ENCODE peak calls at places on chromosomes 11 and 22, in five cellular contexts. Q is GM23248, I is PC-9, E is GM23338, F is PC-3. K is an unnamed sample.
A peak's percentile ranks its signal among the peaks of the same experiment; 100 is the strongest.

GRCh38 chr22:48756146-48757111 is 1071.2 kb downstream of the BRD1 start:
- DNase-seq in Q (no peak), E (no peak), F (no peak), I (no peak), K (no peak)

GRCh38 chr22:29704528-29705285 is 15.1 kb upstream of the CABP7 start:
- DNase-seq in E (no peak), F (peak; percentile 60), Q (peak; percentile 68), I (no peak), K (no peak)

GRCh38 chr11:35842958-35843357 is 100.9 kb upstream of the LDLRAD3 start:
- DNase-seq in E (no peak), F (no peak), I (no peak), Q (no peak), K (no peak)

GRCh38 chr11:90344546-90344945 is 121.7 kb upstream of the CHORDC1 start:
- DNase-seq in I (peak; percentile 20), F (no peak), Q (no peak), E (no peak), K (no peak)

GRCh38 chr11:131944709-131945108 is 574.3 kb downstream of the NTM start:
- DNase-seq in Q (peak; percentile 28), E (no peak), I (no peak), F (no peak), K (no peak)

GRCh38 chr11:105610796-105611361 is 1.0 kb downstream of the GRIA4 start:
- DNase-seq in E (no peak), F (no peak), I (no peak), Q (no peak), K (peak; percentile 13)

GRCh38 chr11:121112498-121113455 is 11.7 kb downstream of the TECTA start:
- DNase-seq in F (peak; percentile 87), E (peak; percentile 95), I (peak; percentile 21), Q (peak; percentile 89), K (peak; percentile 81)

GRCh38 chr22:37880668-37881440 is 25.2 kb upstream of the MICALL1 start:
- DNase-seq in E (no peak), F (peak; percentile 33), I (no peak), Q (peak; percentile 81), K (no peak)

GRCh38 chr11:75406338-75406777 is 7.0 kb downstream of the RPS3 start:
- DNase-seq in F (peak; percentile 67), I (no peak), Q (peak; percentile 60), E (no peak), K (no peak)

GRCh38 chr11:61512435-61512834 is 3.9 kb downstream of the LRRC10B start:
- DNase-seq in I (no peak), Q (no peak), E (no peak), F (no peak), K (no peak)
- H3K4me1 ChIP-seq in I (peaks cover 30% of the 10 kb centered on the region), Q (no peaks in the 10 kb centered on the region), E (peaks cover 59% of the 10 kb centered on the region), F (peaks cover 15% of the 10 kb centered on the region), K (peaks cover 36% of the 10 kb centered on the region)

DNA sequence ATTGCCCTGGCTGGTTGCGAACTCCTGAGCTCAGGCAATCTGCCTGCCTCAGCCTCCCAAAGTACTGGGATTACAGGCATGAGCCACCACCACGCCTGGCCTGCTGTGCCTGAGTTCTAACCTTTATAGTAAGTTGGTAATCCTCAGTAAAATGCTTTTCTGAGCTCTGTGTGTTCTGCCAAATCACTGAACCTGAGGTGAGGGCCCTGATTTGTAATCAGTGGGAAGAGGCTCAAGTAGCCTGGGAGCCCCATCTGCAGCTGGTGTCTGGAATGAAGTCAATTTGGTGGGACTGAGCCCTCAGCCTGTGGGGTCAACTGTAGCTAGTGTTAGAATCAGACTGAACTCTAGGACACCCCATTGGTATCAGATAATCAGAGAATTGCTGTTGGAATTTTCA is 72.6 kb upstream of the PARVG start:
- DNase-seq in I (no peak), F (no peak), E (no peak), Q (peak; percentile 13), K (peak; percentile 55)
- H3F3A ChIP-seq in I (no peaks in the 10 kb centered on the region), F (no peaks in the 10 kb centered on the region), E (no peaks in the 10 kb centered on the region), Q (peaks cover 10% of the 10 kb centered on the region), K (peaks cover 7% of the 10 kb centered on the region)

DNA sequence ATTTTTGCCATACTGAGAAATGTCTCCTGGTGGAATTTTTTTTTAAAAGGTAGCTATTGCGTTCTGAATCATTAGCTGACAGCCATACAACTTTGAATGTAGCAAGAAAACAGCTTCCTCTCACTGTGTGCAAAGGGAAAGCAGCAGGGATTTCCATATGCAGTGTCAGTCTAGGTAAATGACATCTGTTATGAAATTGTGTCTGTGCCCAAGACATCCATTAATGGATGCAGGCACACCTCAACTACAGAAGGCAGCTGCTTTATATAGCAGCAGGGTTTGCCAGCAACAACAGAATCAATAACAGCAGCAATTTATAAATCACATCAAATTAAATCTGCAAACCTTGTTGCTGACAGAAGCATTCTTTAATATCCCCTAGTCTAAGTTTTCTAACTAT is 745.2 kb upstream of the RAG2 start:
- DNase-seq in Q (no peak), E (no peak), I (no peak), F (no peak), K (no peak)
- H3K4me1 ChIP-seq in Q (no peaks in the 10 kb centered on the region), E (no peaks in the 10 kb centered on the region), I (no peaks in the 10 kb centered on the region), F (no peaks in the 10 kb centered on the region), K (no peaks in the 10 kb centered on the region)

GRCh38 chr11:64765291-64765803 is 5.6 kb upstream of the PYGM start:
- DNase-seq in I (no peak), E (peak; percentile 80), Q (no peak), F (no peak), K (peak; percentile 45)

GRCh38 chr11:64764753-64765152 is 5.0 kb upstream of the PYGM start:
- DNase-seq in Q (no peak), E (no peak), F (no peak), I (no peak), K (no peak)

GRCh38 chr11:64762916-64763803 is 3.4 kb upstream of the PYGM start:
- DNase-seq in E (peak; percentile 65), F (no peak), I (no peak), Q (peak; percentile 58), K (peak; percentile 47)

GRCh38 chr11:64762277-64762915 is 2.6 kb upstream of the PYGM start:
- DNase-seq in E (peak; percentile 77), Q (no peak), F (peak; percentile 28), I (no peak), K (no peak)

DNA sequence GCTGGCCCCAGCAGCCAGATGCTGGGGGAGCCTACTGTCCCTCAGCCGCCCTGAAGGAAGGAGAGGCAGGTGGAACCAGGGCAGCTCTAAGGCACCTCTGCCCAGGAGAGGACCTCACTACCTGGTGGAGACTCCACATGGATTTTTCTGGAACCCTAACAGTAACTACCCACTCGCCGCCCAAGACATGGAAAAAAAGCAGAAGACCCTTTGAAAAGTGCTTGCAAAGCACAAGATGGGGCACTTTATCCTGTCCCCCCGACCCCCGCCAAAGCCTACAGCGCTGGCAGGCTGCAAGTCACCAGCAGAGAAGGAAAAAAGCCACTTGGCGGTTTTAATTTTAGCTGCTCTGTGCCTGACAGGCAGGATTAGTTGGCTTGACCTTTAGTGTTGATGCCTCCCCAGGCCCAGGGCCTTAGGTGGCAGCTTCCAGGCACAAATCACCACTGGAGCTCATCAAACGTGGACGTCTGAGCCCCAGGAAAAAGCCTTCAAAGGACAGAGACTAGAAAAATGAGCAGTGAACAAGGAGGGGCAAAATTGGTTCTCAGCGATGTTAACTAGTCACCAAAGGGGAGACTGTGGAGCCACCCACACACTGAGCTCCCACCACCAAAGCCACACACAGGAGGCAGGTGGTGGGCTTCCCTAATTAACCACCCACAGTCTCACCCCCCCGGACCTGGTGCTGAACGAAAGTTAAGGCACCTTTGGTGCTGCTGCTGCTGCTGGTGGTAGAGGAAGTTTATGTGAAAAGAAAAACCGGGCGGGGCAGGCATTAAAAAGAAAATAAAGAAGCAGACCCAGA is 4.2 kb upstream of the PYGM start:
- DNase-seq in F (no peak), I (no peak), Q (no peak), E (no peak), K (peak; percentile 43)
- H3F3A ChIP-seq in F (peaks cover 47% of the 10 kb centered on the region), I (peaks cover 84% of the 10 kb centered on the region), Q (peaks cover 55% of the 10 kb centered on the region), E (peaks cover 71% of the 10 kb centered on the region), K (peaks cover 95% of the 10 kb centered on the region)

GRCh38 chr22:33038836-33039235 is 19.3 kb downstream of the SYN3 start:
- DNase-seq in F (no peak), Q (peak; percentile 57), E (no peak), I (no peak), K (no peak)
- H3K4me1 ChIP-seq in F (no peaks in the 10 kb centered on the region), Q (peaks cover 10% of the 10 kb centered on the region), E (peaks cover 59% of the 10 kb centered on the region), I (no peaks in the 10 kb centered on the region), K (peaks cover 21% of the 10 kb centered on the region)

K was measured in neural progenitor cell.